ENCODE peak calls at places on chromosomes 6 and 20, in five cellular contexts. One of them, this sample, is unnamed. For H4K20me1, the result is how much of the 10 kb centered on the place peaks cover.

GRCh38 chr6:76230711-76231110 is 158.2 kb upstream of the IMPG1 start:
- DNase-seq in neural progenitor cell: no peak
- DNase-seq in mammary epithelial cell: peak
- DNase-seq in HCT116: peak
- DNase-seq in fibroblast of lung: no peak
- DNase-seq in this sample: no peak

GRCh38 chr20:39259010-39259803 is 297.1 kb downstream of the DHX35 start:
- DNase-seq in neural progenitor cell: no peak
- DNase-seq in mammary epithelial cell: no peak
- DNase-seq in HCT116: no peak
- DNase-seq in fibroblast of lung: no peak
- DNase-seq in this sample: no peak

GRCh38 chr6:41424370-41425058 is 89.1 kb downstream of the NCR2 start:
- DNase-seq in neural progenitor cell: peak
- DNase-seq in mammary epithelial cell: peak
- DNase-seq in HCT116: peak
- DNase-seq in fibroblast of lung: peak
- DNase-seq in this sample: peak

GRCh38 chr20:47664068-47664437 is 121.2 kb downstream of the SULF2 start:
- DNase-seq in neural progenitor cell: no peak
- DNase-seq in mammary epithelial cell: no peak
- DNase-seq in HCT116: no peak
- DNase-seq in fibroblast of lung: no peak
- DNase-seq in this sample: no peak

GRCh38 chr6:135324531-135324930 is 143.4 kb downstream of the MYB start:
- DNase-seq in neural progenitor cell: no peak
- DNase-seq in mammary epithelial cell: no peak
- DNase-seq in HCT116: no peak
- DNase-seq in fibroblast of lung: no peak
- DNase-seq in this sample: no peak

GRCh38 chr6:89146748-89147715 is 1.2 kb downstream of the PM20D2 start:
- DNase-seq in neural progenitor cell: peak
- DNase-seq in mammary epithelial cell: peak
- DNase-seq in HCT116: peak
- DNase-seq in fibroblast of lung: peak
- DNase-seq in this sample: peak

GRCh38 chr6:130019796-130020105 is 1.4 kb downstream of the L3MBTL3 start:
- DNase-seq in neural progenitor cell: no peak
- DNase-seq in mammary epithelial cell: no peak
- DNase-seq in HCT116: no peak
- DNase-seq in fibroblast of lung: no peak
- DNase-seq in this sample: no peak

GRCh38 chr20:15220778-15221565 is 883.6 kb upstream of the FLRT3 start:
- DNase-seq in neural progenitor cell: peak
- DNase-seq in mammary epithelial cell: peak
- DNase-seq in HCT116: no peak
- DNase-seq in fibroblast of lung: peak
- DNase-seq in this sample: peak

GRCh38 chr6:14707971-14708465 is 537.9 kb upstream of the JARID2 start:
- DNase-seq in neural progenitor cell: no peak
- DNase-seq in mammary epithelial cell: no peak
- DNase-seq in HCT116: no peak
- DNase-seq in fibroblast of lung: no peak
- DNase-seq in this sample: no peak

GRCh38 chr6:82363368-82364086 is at the start of gene TPBG:
- DNase-seq in neural progenitor cell: peak
- DNase-seq in mammary epithelial cell: peak
- DNase-seq in HCT116: peak
- DNase-seq in fibroblast of lung: peak
- DNase-seq in this sample: peak

GRCh38 chr20:18543216-18543615 is 24.0 kb upstream of the SMIM26 start:
- DNase-seq in neural progenitor cell: no peak
- DNase-seq in mammary epithelial cell: no peak
- DNase-seq in HCT116: no peak
- DNase-seq in fibroblast of lung: peak
- DNase-seq in this sample: peak

GRCh38 chr6:72864236-72864635 is 242.4 kb downstream of the KCNQ5 start:
- DNase-seq in neural progenitor cell: no peak
- DNase-seq in mammary epithelial cell: no peak
- DNase-seq in HCT116: no peak
- DNase-seq in fibroblast of lung: no peak
- DNase-seq in this sample: no peak

GRCh38 chr6:152595507-152595906 is 41.7 kb downstream of the SYNE1 start:
- DNase-seq in neural progenitor cell: peak
- DNase-seq in mammary epithelial cell: no peak
- DNase-seq in HCT116: no peak
- DNase-seq in fibroblast of lung: no peak
- DNase-seq in this sample: peak

GRCh38 chr6:117591405-117591804 is 10.9 kb downstream of the GOPC start:
- DNase-seq in neural progenitor cell: no peak
- DNase-seq in mammary epithelial cell: no peak
- DNase-seq in HCT116: no peak
- DNase-seq in fibroblast of lung: peak
- DNase-seq in this sample: peak

GRCh38 chr6:109690373-109690739 is 646 bp downstream of the AK9 start:
- DNase-seq in neural progenitor cell: peak
- DNase-seq in mammary epithelial cell: no peak
- DNase-seq in HCT116: no peak
- DNase-seq in fibroblast of lung: no peak
- DNase-seq in this sample: peak

GRCh38 chr6:5995705-5996686 is 10.7 kb downstream of the NRN1 start:
- DNase-seq in neural progenitor cell: peak
- DNase-seq in mammary epithelial cell: peak
- DNase-seq in HCT116: no peak
- DNase-seq in fibroblast of lung: peak
- DNase-seq in this sample: peak

GRCh38 chr6:148364056-148364844 is 21.6 kb downstream of the SASH1 start:
- DNase-seq in neural progenitor cell: no peak
- DNase-seq in mammary epithelial cell: no peak
- DNase-seq in HCT116: no peak
- DNase-seq in fibroblast of lung: peak
- DNase-seq in this sample: peak

GRCh38 chr6:7085911-7086310 is 21.9 kb upstream of the RREB1 start:
- DNase-seq in neural progenitor cell: no peak
- DNase-seq in mammary epithelial cell: no peak
- DNase-seq in HCT116: no peak
- DNase-seq in fibroblast of lung: peak
- DNase-seq in this sample: peak

GRCh38 chr6:116287668-116288282 is 8.0 kb upstream of the TSPYL1 start:
- DNase-seq in neural progenitor cell: peak
- DNase-seq in mammary epithelial cell: no peak
- DNase-seq in HCT116: peak
- DNase-seq in fibroblast of lung: peak
- DNase-seq in this sample: peak

GRCh38 chr20:19880256-19881079 is 122.4 kb downstream of the RIN2 start:
- DNase-seq in neural progenitor cell: no peak
- DNase-seq in mammary epithelial cell: peak
- DNase-seq in HCT116: peak
- DNase-seq in fibroblast of lung: peak
- DNase-seq in this sample: peak

GRCh38 chr6:25485820-25486559 is 166.0 kb upstream of the SCGN start:
- DNase-seq in neural progenitor cell: no peak
- DNase-seq in mammary epithelial cell: no peak
- DNase-seq in HCT116: no peak
- DNase-seq in fibroblast of lung: no peak
- DNase-seq in this sample: peak

GRCh38 chr20:60857708-60858107 is 394.4 kb upstream of the CDH4 start:
- DNase-seq in neural progenitor cell: no peak
- DNase-seq in mammary epithelial cell: peak
- DNase-seq in HCT116: no peak
- DNase-seq in fibroblast of lung: peak
- DNase-seq in this sample: peak

GRCh38 chr20:35720165-35721123 is 21.2 kb downstream of the ROMO1 start:
- DNase-seq in neural progenitor cell: no peak
- DNase-seq in mammary epithelial cell: no peak
- DNase-seq in HCT116: no peak
- DNase-seq in fibroblast of lung: no peak
- DNase-seq in this sample: no peak

GRCh38 chr6:43968110-43968965 is 158.9 kb downstream of the MRPL14 start:
- DNase-seq in neural progenitor cell: peak
- DNase-seq in mammary epithelial cell: no peak
- DNase-seq in HCT116: no peak
- DNase-seq in fibroblast of lung: no peak
- DNase-seq in this sample: no peak

GRCh38 chr20:21556398-21556797 is 42.5 kb upstream of the NKX2-2 start:
- DNase-seq in neural progenitor cell: no peak
- DNase-seq in mammary epithelial cell: no peak
- DNase-seq in HCT116: no peak
- DNase-seq in fibroblast of lung: no peak
- DNase-seq in this sample: no peak

GRCh38 chr6:89117285-89118108 is at the start of gene SRSF12:
- DNase-seq in neural progenitor cell: peak
- DNase-seq in mammary epithelial cell: peak
- DNase-seq in HCT116: no peak
- DNase-seq in fibroblast of lung: peak
- DNase-seq in this sample: peak

GRCh38 chr6:55918639-55919038 is 43.2 kb upstream of the BMP5 start:
- DNase-seq in neural progenitor cell: no peak
- DNase-seq in mammary epithelial cell: peak
- DNase-seq in HCT116: no peak
- DNase-seq in fibroblast of lung: peak
- DNase-seq in this sample: peak

GRCh38 chr6:43668151-43669028 is 19.2 kb downstream of the MRPS18A start:
- DNase-seq in neural progenitor cell: peak
- DNase-seq in mammary epithelial cell: peak
- DNase-seq in HCT116: peak
- DNase-seq in fibroblast of lung: peak
- DNase-seq in this sample: peak

GRCh38 chr6:166553563-166554271 is 32.8 kb downstream of the RAMACL start:
- DNase-seq in neural progenitor cell: no peak
- DNase-seq in mammary epithelial cell: peak
- DNase-seq in HCT116: no peak
- DNase-seq in fibroblast of lung: peak
- DNase-seq in this sample: peak
- H3K4me2 ChIP-seq in neural progenitor cell: no peak
- H3K4me2 ChIP-seq in mammary epithelial cell: no peak
- H3K4me2 ChIP-seq in HCT116: no peak
- H3K4me2 ChIP-seq in fibroblast of lung: peak
- H3K4me2 ChIP-seq in this sample: peak

DNA sequence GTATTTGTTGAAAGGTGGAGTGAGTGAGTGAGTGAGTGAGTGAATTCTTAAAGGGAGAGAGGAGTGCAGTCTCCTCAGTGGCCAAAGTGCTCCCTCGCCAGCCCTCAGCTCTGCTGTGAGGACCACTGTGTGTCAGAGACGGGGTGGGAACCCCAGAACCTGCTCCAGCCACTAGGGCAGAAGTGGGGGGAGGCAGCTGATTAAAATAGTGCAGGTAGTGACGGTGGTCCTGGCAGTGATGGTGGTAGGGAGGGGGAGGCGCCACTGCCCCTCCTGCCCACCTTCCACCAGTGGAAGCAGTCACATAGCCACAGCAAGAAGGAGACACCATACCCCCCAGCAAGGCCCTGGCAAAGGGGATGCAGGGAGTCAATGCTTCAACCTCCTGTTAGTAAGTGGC is 133.5 kb downstream of the PHACTR3 start:
- DNase-seq in neural progenitor cell: no peak
- DNase-seq in mammary epithelial cell: no peak
- DNase-seq in HCT116: no peak
- DNase-seq in fibroblast of lung: no peak
- DNase-seq in this sample: no peak
- H4K20me1 ChIP-seq in neural progenitor cell: under half
- H4K20me1 ChIP-seq in mammary epithelial cell: under half
- H4K20me1 ChIP-seq in HCT116: under half
- H4K20me1 ChIP-seq in fibroblast of lung: under half
- H4K20me1 ChIP-seq in this sample: under half

DNA sequence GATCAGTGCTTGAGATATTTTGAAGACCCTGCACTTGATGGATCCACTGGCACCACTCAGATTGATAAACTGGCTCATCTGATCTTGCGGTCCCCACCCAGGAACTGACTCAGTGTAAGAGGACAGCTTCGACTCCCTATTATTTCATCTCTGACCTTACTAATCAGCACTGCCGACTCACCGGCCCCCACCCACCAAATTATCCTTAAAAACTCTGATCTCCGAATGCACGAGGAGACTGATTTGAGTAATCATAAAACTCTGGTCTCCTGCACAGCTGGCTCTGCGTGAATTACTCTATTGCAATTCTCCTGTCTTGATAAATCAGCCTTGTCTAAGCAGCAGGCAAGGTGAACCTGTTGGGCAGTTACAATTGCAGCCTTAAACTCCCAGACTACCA is 193.2 kb upstream of the CDYL start:
- DNase-seq in neural progenitor cell: no peak
- DNase-seq in mammary epithelial cell: no peak
- DNase-seq in HCT116: no peak
- DNase-seq in fibroblast of lung: peak
- DNase-seq in this sample: peak
- H3K4me2 ChIP-seq in neural progenitor cell: no peak
- H3K4me2 ChIP-seq in mammary epithelial cell: no peak
- H3K4me2 ChIP-seq in HCT116: no peak
- H3K4me2 ChIP-seq in fibroblast of lung: peak
- H3K4me2 ChIP-seq in this sample: peak

GRCh38 chr6:90288404-90288803 is 8.2 kb downstream of the BACH2 start:
- DNase-seq in neural progenitor cell: peak
- DNase-seq in mammary epithelial cell: no peak
- DNase-seq in HCT116: no peak
- DNase-seq in fibroblast of lung: peak
- DNase-seq in this sample: peak

GRCh38 chr6:90286884-90287488 is 9.7 kb downstream of the BACH2 start:
- DNase-seq in neural progenitor cell: peak
- DNase-seq in mammary epithelial cell: peak
- DNase-seq in HCT116: peak
- DNase-seq in fibroblast of lung: peak
- DNase-seq in this sample: peak

GRCh38 chr6:90284745-90285481 is 11.7 kb downstream of the BACH2 start:
- DNase-seq in neural progenitor cell: no peak
- DNase-seq in mammary epithelial cell: peak
- DNase-seq in HCT116: peak
- DNase-seq in fibroblast of lung: peak
- DNase-seq in this sample: peak

GRCh38 chr6:90284236-90284744 is 12.4 kb downstream of the BACH2 start:
- DNase-seq in neural progenitor cell: peak
- DNase-seq in mammary epithelial cell: peak
- DNase-seq in HCT116: peak
- DNase-seq in fibroblast of lung: peak
- DNase-seq in this sample: peak

DNA sequence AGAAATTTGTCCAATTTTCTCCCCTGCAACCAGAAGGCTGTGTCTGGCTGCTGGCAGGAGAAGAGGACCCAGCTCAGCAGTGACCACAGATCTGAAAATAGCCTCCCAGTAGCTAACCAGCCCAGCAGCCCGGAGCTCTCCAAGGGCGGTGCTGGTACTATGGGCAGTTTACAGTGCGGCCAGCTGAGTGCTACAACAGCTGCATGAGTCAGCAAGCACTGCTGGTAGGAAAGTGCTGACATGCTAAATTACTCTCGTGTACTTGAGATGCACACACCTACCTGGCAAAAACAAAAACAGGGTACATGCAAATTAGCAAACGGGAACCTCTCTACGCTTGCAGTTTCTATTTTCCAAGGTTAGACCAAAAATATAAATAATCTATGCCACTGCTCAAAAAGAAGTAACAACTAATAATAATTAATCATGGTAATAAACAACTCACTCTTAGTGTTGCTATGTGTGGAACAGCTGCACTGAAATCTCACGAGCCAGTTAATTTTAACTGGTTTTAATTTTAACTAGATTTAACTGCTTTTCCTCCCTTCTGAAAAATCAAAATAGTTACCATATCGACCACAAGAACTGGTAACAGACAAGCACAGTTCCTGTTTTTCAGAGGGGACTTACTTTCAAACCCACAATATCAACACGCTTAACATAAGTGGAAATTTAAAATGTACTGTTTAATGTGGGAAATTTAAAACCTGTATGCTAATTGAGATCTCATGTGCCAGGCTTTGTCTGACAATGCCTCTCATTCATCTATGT is 10.8 kb downstream of the BACH2 start:
- DNase-seq in neural progenitor cell: peak
- DNase-seq in mammary epithelial cell: peak
- DNase-seq in HCT116: peak
- DNase-seq in fibroblast of lung: peak
- DNase-seq in this sample: peak
- H4K20me1 ChIP-seq in neural progenitor cell: under half
- H4K20me1 ChIP-seq in mammary epithelial cell: under half
- H4K20me1 ChIP-seq in HCT116: under half
- H4K20me1 ChIP-seq in fibroblast of lung: under half
- H4K20me1 ChIP-seq in this sample: under half

This sample was measured in GM23248.